ENCODE peak calls at places on chromosomes 11 and 22, in six cellular contexts. F is heart left ventricle; Q is CD8-positive, alpha-beta memory T cell; T is fibroblast of lung; B is astrocyte of the spinal cord; C is tibial artery. M is an unnamed sample.

GRCh38 chr11:93986716-93987115 is 34.4 kb upstream of the HEPHL1 start:
- DNase-seq in Q (no peak), B (peak), F (no peak), T (peak), C (no peak), M (peak)

GRCh38 chr11:62456630-62457029 is 37.8 kb downstream of the SCGB1A1 start:
- DNase-seq in T (no peak), Q (no peak), C (no peak), B (no peak), F (no peak), M (no peak)

GRCh38 chr11:30583505-30584280 is 2.5 kb downstream of the MPPED2 start:
- DNase-seq in B (no peak), Q (no peak), T (no peak), F (peak), C (peak), M (no peak)

GRCh38 chr22:41526802-41527799 is 17.2 kb downstream of the POLR3H start:
- DNase-seq in C (no peak), T (peak), B (no peak), F (no peak), Q (peak), M (no peak)

GRCh38 chr11:68270334-68271022 is 1.3 kb downstream of the C11orf24 start:
- DNase-seq in Q (no peak), C (no peak), B (no peak), T (no peak), F (no peak), M (no peak)

GRCh38 chr11:43546561-43547410 is 133.8 kb upstream of the HSD17B12 start:
- DNase-seq in B (no peak), T (no peak), C (no peak), Q (no peak), F (no peak), M (no peak)

GRCh38 chr22:45884201-45885067 is 92.5 kb downstream of the WNT7B start:
- DNase-seq in F (no peak), C (no peak), Q (no peak), T (no peak), B (no peak), M (no peak)

GRCh38 chr11:2752923-2753322 is 53.1 kb upstream of the KCNQ1OT1 start:
- DNase-seq in Q (no peak), F (no peak), C (no peak), T (no peak), B (peak), M (no peak)

DNA sequence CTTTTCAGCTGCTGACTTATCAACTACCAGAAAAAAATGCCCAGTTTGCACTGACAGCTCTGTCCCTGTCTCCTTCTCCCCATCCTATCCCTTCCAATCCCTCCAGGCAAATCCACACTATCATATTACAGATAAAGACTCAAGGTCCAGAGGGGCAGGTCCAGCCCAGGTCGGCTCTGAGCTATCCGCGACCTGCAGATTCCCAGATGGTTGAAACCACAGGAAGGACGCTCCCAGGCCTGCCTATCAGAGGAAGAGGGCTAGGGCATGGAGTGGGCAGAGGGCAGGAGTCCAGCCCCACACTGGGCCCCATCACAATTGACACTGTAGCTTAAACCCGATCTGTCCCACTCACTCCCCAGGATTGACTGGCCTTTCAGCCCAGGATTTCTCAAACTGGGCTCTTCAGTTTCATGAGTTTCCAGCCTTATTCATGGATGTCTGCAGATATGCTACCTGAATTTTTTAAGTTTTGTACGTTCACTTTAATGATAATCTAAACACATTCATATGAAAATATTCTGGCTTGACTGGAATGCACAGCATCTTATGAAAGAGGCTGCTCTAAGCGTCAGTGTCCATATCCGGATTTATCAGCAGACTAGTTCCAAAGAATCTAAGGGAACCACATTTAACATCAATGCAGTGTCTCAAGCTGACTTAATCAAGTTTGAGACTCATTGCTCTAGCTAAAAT is 16.4 kb upstream of the FCHSD2 start:
- DNase-seq in Q (no peak), F (no peak), C (no peak), B (no peak), T (peak), M (no peak)
- H3K4me3 ChIP-seq in Q (no peak), F (no peak), C (no peak), B (no peak), T (no peak), M (no peak)

DNA sequence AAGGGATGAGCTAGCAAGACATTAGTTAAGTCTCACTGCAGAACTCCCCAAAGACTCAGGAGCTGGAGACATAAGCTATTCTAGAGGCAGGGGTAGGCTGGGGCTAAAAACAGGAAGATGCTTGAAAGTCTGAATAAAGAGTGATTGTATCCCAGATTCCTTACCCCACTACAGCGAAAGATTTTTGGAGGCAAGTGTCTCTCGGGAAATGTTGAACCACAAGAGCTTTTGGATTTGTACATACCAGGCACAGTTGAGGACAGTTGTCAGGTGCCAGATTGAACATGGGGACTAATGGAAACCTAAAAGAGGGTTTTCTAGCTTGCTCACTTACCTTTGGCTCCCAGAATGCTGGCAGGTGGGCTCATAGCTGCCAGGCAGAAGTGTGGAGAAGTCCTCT is 43.5 kb upstream of the OR9Q1 start:
- DNase-seq in B (no peak), Q (no peak), C (no peak), F (no peak), T (no peak), M (no peak)
- H3K4me3 ChIP-seq in B (no peak), Q (no peak), C (no peak), F (no peak), T (no peak), M (no peak)

DNA sequence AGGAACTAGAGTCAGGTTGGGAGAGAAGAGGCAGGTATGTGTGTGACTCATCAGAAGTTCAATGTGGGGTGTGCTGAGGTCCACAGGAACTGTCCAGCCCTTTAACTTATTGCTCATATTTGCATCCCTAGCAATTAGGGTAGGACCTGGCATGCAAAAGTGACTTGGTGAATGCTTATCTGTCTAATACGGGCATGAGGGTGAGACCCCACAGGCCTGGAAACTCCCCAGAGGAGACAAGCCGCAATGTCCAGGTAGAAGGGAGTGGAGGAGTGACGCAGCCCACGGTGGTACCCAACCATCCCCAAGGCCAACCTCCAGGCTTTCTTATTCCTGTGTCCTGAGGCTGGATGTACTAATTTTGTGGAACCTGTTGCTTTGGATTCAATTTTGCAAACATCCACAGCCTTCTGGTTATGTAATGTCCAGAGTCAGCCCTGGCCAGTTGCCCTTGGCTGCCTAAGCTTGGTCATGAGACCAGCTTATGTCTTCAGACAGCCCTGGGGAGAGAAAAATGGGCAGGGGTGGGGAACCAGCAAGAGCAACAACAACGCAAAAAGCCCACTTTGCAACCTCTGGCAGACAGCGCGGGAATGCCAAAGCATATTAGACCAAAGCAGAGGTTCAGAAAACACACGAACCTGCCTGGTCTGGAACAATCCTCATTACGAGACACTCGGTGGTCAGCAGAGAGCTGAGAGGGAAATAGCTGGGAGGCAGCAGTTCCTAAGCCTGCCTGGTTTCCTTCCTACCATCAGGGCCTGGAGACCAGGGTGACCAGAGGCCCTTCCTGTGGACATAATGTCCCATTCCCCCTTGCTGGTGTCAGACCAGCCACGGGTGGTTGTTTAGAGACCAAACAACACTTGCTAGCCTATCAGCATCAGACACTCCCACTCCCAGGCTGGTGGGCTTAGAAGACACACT is 49.3 kb downstream of the TIMP3 start:
- DNase-seq in C (peak), Q (no peak), B (no peak), T (peak), F (peak), M (no peak)
- H3K4me3 ChIP-seq in C (no peak), Q (no peak), B (no peak), T (no peak), F (no peak), M (no peak)

GRCh38 chr11:122706689-122707088 is 51.2 kb downstream of the UBASH3B start:
- DNase-seq in Q (no peak), C (no peak), F (no peak), T (peak), B (peak), M (peak)
- H3K4me3 ChIP-seq in Q (no peak), C (no peak), F (no peak), T (no peak), B (no peak), M (no peak)

GRCh38 chr11:909406-909805 is 1.2 kb downstream of the CHID1 start:
- DNase-seq in F (no peak), B (no peak), T (no peak), C (no peak), Q (no peak), M (no peak)
- H3K4me3 ChIP-seq in F (no peak), B (no peak), T (peak), C (no peak), Q (no peak), M (peak)

GRCh38 chr11:83367745-83368144 is 81.6 kb upstream of the CCDC90B start:
- DNase-seq in T (no peak), B (no peak), F (no peak), C (no peak), Q (no peak), M (no peak)
- H3K4me3 ChIP-seq in T (no peak), B (no peak), F (no peak), C (no peak), Q (no peak), M (no peak)

GRCh38 chr11:60912851-60913550 is 957 bp upstream of the TMEM109 start:
- DNase-seq in Q (no peak), F (no peak), C (no peak), T (no peak), B (no peak), M (no peak)
- H3K4me3 ChIP-seq in Q (peak), F (peak), C (peak), T (peak), B (peak), M (no peak)

GRCh38 chr11:117856892-117857291 is 19.6 kb downstream of the FXYD6 start:
- DNase-seq in C (no peak), F (no peak), B (no peak), Q (no peak), T (no peak), M (no peak)
- H3K4me3 ChIP-seq in C (no peak), F (no peak), B (no peak), Q (no peak), T (no peak), M (no peak)

DNA sequence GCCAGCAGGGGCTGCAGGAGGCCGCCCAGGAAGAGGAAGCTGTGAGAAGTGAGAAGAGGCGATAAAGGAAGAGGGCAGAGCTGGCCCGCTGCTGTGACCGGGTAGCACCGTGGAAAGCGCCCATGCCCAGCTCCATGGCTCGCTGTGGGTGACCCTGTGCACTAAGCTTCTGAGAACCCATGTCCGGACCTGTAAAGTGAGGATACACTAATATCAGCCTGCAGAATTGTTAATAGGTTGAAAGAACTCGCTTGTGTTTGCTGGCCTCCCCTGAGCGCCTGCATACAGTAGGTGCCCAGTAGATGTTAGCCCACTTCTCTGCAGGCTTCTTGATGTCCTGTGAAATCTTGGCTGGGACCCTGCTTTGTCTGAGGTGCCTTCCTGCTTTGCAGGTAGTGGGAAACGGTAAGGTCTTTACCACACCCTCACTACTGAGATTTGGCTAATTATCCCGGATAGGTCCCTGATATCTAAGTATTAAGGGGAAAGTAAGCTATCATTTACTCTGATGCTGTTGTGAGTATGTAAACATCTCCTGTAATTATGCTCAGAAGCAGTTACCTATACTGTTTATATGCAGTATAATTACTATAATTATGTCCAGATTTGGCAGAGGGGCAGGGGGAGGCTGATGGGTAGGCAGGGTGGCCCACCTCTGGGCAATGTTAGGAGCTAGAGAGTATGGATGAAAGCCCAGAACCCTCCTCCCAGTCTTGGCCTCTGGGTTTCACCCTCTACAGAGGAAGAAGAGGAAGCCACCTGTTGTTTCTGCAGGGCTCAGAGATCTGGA is 1.2 kb upstream of the ARRB1 start:
- DNase-seq in T (no peak), F (no peak), C (peak), Q (no peak), B (no peak), M (no peak)
- H3K4me3 ChIP-seq in T (peak), F (peak), C (peak), Q (peak), B (peak), M (peak)

DNA sequence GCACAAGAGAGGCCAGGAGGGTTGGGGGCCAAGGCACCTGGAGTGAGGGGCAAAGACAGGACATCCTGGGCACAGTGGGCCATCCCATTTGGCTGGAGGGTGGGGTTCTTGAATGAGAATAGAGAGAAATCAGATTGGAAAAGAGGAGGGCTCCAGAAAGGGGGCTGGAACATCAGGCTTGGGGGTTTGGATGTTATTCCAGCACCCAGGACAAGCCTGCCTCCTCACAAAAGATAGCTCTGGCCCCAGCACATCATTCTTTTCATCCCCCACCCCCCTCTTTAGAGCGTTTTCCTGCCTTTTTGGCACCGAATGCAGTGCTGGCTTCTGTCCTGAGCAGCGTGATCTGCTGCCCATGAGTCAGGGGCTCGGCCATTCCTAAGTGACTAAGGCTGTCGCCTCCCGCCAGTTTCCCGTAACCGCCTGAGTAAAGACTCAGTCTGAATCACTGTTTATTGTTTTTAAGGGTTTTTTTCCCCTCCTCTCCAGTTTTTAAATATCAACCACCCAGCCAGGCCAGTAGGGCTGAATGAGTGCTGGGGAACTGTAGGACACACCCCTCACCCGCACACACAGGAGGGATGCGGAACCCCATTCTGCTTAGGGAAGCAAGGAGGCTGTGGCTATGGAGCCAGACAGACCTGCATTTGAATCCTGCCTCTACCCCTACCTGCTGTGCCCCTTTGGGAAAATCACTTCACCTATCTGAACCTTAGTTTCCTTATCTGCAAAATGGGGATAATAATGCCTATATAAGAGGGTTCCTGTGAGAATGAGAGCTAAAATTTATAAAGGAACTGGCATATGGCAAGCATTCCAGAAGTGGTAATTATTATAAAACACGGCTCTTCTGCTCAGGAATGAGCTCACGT is 32.4 kb upstream of the NAV2 start:
- DNase-seq in Q (no peak), B (peak), T (peak), C (peak), F (peak), M (peak)
- H3K4me3 ChIP-seq in Q (no peak), B (no peak), T (no peak), C (no peak), F (no peak), M (no peak)

M was measured in skeletal muscle cell.